ENCODE peak calls at places on chromosomes 5 and 9, in nine cellular contexts. One of them, this sample, is unnamed.

GRCh38 chr9:112725961-112726360 is 8.0 kb upstream of the INIP start:
- DNase-seq in RWPE2: no peak
- DNase-seq in transverse colon: no peak
- DNase-seq in dorsolateral prefrontal cortex: no peak
- DNase-seq in astrocyte of the cerebellum: no peak
- DNase-seq in OCI-LY7: peak
- DNase-seq in sigmoid colon: no peak
- DNase-seq in astrocyte of the spinal cord: no peak
- DNase-seq in cardiac fibroblast: no peak
- DNase-seq in this sample: no peak

GRCh38 chr9:22307013-22307711 is 139.5 kb upstream of the DMRTA1 start:
- DNase-seq in RWPE2: no peak
- DNase-seq in dorsolateral prefrontal cortex: no peak
- DNase-seq in OCI-LY7: peak
- DNase-seq in astrocyte of the spinal cord: peak
- DNase-seq in transverse colon: no peak
- DNase-seq in cardiac fibroblast: peak
- DNase-seq in astrocyte of the cerebellum: peak
- DNase-seq in sigmoid colon: no peak
- DNase-seq in this sample: peak

GRCh38 chr9:11443631-11444030 is 830.8 kb upstream of the PTPRD start:
- DNase-seq in OCI-LY7: no peak
- DNase-seq in sigmoid colon: no peak
- DNase-seq in RWPE2: no peak
- DNase-seq in cardiac fibroblast: no peak
- DNase-seq in transverse colon: no peak
- DNase-seq in astrocyte of the spinal cord: no peak
- DNase-seq in dorsolateral prefrontal cortex: no peak
- DNase-seq in astrocyte of the cerebellum: no peak
- DNase-seq in this sample: no peak

GRCh38 chr5:92559743-92560142 is 1021.3 kb downstream of the NR2F1-AS1 start:
- DNase-seq in OCI-LY7: no peak
- DNase-seq in transverse colon: no peak
- DNase-seq in dorsolateral prefrontal cortex: no peak
- DNase-seq in RWPE2: no peak
- DNase-seq in astrocyte of the spinal cord: peak
- DNase-seq in sigmoid colon: no peak
- DNase-seq in astrocyte of the cerebellum: peak
- DNase-seq in cardiac fibroblast: peak
- DNase-seq in this sample: peak

GRCh38 chr5:103573411-103573810 is 10.8 kb upstream of the NUDT12 start:
- DNase-seq in sigmoid colon: no peak
- DNase-seq in transverse colon: no peak
- DNase-seq in cardiac fibroblast: no peak
- DNase-seq in OCI-LY7: no peak
- DNase-seq in astrocyte of the spinal cord: no peak
- DNase-seq in astrocyte of the cerebellum: no peak
- DNase-seq in dorsolateral prefrontal cortex: no peak
- DNase-seq in RWPE2: no peak
- DNase-seq in this sample: no peak

GRCh38 chr5:113038714-113039113 is 62.1 kb downstream of the DCP2 start:
- DNase-seq in cardiac fibroblast: peak
- DNase-seq in transverse colon: no peak
- DNase-seq in dorsolateral prefrontal cortex: no peak
- DNase-seq in sigmoid colon: no peak
- DNase-seq in OCI-LY7: no peak
- DNase-seq in RWPE2: peak
- DNase-seq in astrocyte of the cerebellum: no peak
- DNase-seq in astrocyte of the spinal cord: peak
- DNase-seq in this sample: no peak

GRCh38 chr5:132782101-132782500 is 5.1 kb upstream of the SEPTIN8 start:
- DNase-seq in cardiac fibroblast: peak
- DNase-seq in astrocyte of the spinal cord: peak
- DNase-seq in astrocyte of the cerebellum: no peak
- DNase-seq in sigmoid colon: peak
- DNase-seq in dorsolateral prefrontal cortex: no peak
- DNase-seq in RWPE2: peak
- DNase-seq in OCI-LY7: no peak
- DNase-seq in transverse colon: no peak
- DNase-seq in this sample: peak

GRCh38 chr9:109383356-109383755 is 62.5 kb upstream of the EPB41L4B start:
- DNase-seq in cardiac fibroblast: no peak
- DNase-seq in astrocyte of the spinal cord: no peak
- DNase-seq in OCI-LY7: no peak
- DNase-seq in dorsolateral prefrontal cortex: no peak
- DNase-seq in transverse colon: no peak
- DNase-seq in RWPE2: no peak
- DNase-seq in sigmoid colon: no peak
- DNase-seq in astrocyte of the cerebellum: no peak
- DNase-seq in this sample: no peak

GRCh38 chr5:153678617-153679329 is 188.3 kb downstream of the GRIA1 start:
- DNase-seq in RWPE2: no peak
- DNase-seq in astrocyte of the spinal cord: no peak
- DNase-seq in sigmoid colon: no peak
- DNase-seq in dorsolateral prefrontal cortex: no peak
- DNase-seq in cardiac fibroblast: peak
- DNase-seq in OCI-LY7: no peak
- DNase-seq in astrocyte of the cerebellum: no peak
- DNase-seq in transverse colon: no peak
- DNase-seq in this sample: peak

GRCh38 chr9:134178394-134178780 is 14.0 kb upstream of the RNU6ATAC start:
- DNase-seq in astrocyte of the spinal cord: no peak
- DNase-seq in OCI-LY7: no peak
- DNase-seq in transverse colon: no peak
- DNase-seq in cardiac fibroblast: no peak
- DNase-seq in astrocyte of the cerebellum: no peak
- DNase-seq in RWPE2: peak
- DNase-seq in dorsolateral prefrontal cortex: no peak
- DNase-seq in sigmoid colon: peak
- DNase-seq in this sample: no peak

GRCh38 chr9:19028835-19029451 is 4.1 kb downstream of the SAXO1 start:
- DNase-seq in OCI-LY7: peak
- DNase-seq in RWPE2: no peak
- DNase-seq in dorsolateral prefrontal cortex: no peak
- DNase-seq in sigmoid colon: no peak
- DNase-seq in cardiac fibroblast: peak
- DNase-seq in astrocyte of the cerebellum: peak
- DNase-seq in transverse colon: peak
- DNase-seq in astrocyte of the spinal cord: peak
- DNase-seq in this sample: peak

GRCh38 chr9:30982301-30982700 is 1402.1 kb upstream of the ACO1 start:
- DNase-seq in RWPE2: no peak
- DNase-seq in sigmoid colon: no peak
- DNase-seq in astrocyte of the cerebellum: no peak
- DNase-seq in transverse colon: no peak
- DNase-seq in dorsolateral prefrontal cortex: no peak
- DNase-seq in astrocyte of the spinal cord: no peak
- DNase-seq in OCI-LY7: no peak
- DNase-seq in cardiac fibroblast: no peak
- DNase-seq in this sample: no peak

GRCh38 chr5:113215401-113216060 is 219.3 kb downstream of the TSSK1B start:
- DNase-seq in OCI-LY7: no peak
- DNase-seq in astrocyte of the spinal cord: peak
- DNase-seq in cardiac fibroblast: peak
- DNase-seq in transverse colon: no peak
- DNase-seq in RWPE2: no peak
- DNase-seq in sigmoid colon: no peak
- DNase-seq in dorsolateral prefrontal cortex: no peak
- DNase-seq in astrocyte of the cerebellum: peak
- DNase-seq in this sample: no peak

GRCh38 chr5:67983251-67983941 is 232.2 kb upstream of the PIK3R1 start:
- DNase-seq in OCI-LY7: no peak
- DNase-seq in sigmoid colon: no peak
- DNase-seq in astrocyte of the cerebellum: peak
- DNase-seq in astrocyte of the spinal cord: peak
- DNase-seq in dorsolateral prefrontal cortex: no peak
- DNase-seq in cardiac fibroblast: peak
- DNase-seq in transverse colon: no peak
- DNase-seq in RWPE2: no peak
- DNase-seq in this sample: peak

GRCh38 chr5:172897691-172898512 is 61.3 kb upstream of the RPL26L1 start:
- DNase-seq in dorsolateral prefrontal cortex: no peak
- DNase-seq in sigmoid colon: no peak
- DNase-seq in RWPE2: no peak
- DNase-seq in OCI-LY7: no peak
- DNase-seq in cardiac fibroblast: peak
- DNase-seq in astrocyte of the cerebellum: peak
- DNase-seq in transverse colon: no peak
- DNase-seq in astrocyte of the spinal cord: peak
- DNase-seq in this sample: peak

GRCh38 chr5:22852807-22853670 is at the start of gene CDH12:
- DNase-seq in OCI-LY7: no peak
- DNase-seq in transverse colon: no peak
- DNase-seq in astrocyte of the cerebellum: no peak
- DNase-seq in RWPE2: no peak
- DNase-seq in cardiac fibroblast: no peak
- DNase-seq in sigmoid colon: no peak
- DNase-seq in astrocyte of the spinal cord: peak
- DNase-seq in dorsolateral prefrontal cortex: peak
- DNase-seq in this sample: no peak

GRCh38 chr9:89427621-89428221 is 70.2 kb downstream of the SEMA4D start:
- DNase-seq in dorsolateral prefrontal cortex: no peak
- DNase-seq in transverse colon: no peak
- DNase-seq in astrocyte of the spinal cord: no peak
- DNase-seq in cardiac fibroblast: no peak
- DNase-seq in OCI-LY7: no peak
- DNase-seq in RWPE2: no peak
- DNase-seq in sigmoid colon: no peak
- DNase-seq in astrocyte of the cerebellum: no peak
- DNase-seq in this sample: no peak

DNA sequence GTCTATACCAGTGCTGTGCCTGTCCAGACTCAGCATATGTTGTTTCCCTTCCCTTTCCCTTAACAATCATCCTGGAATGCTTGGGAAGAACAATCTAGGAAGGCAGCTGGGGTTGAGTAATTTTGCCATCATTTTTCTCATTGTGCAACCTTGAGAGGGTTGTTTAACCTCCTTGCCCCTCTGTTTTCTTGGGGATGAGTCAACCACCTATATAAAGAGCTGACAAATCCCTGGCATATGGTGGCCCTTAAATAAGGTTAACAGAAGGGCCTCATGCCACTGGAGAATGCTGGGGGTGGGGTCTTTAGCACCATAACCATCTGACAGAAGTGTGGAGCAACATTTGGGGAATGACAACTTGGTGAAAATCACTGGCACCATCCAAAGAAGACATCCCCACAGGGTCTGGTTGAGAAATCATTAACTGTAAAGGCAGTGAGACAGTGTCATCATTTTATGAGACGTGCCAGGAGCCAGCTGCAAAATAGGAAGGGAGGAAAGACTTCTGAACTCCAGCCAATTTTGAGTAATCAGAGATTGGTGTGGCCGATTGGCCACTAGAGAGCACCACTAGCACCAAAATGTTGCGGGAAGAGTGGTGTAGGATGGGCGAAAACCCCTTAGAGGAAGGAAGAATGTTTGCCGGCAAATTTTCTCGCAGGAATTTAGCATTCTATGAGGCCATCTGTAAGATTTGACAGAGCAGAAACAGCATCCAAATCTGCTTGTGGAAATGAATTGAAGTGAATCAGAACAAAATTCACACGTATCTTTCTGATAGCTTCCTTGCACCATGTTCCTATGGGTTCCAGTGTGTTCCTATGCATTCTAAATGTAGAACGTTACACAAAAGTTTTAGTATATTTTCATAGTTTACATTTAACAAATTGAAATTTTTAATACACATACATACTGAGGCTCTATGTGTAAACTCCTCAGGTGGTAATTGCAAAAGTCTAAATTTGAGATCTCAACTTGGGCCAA is 113.8 kb downstream of the MSX2 start:
- DNase-seq in transverse colon: peak
- DNase-seq in astrocyte of the spinal cord: peak
- DNase-seq in astrocyte of the cerebellum: no peak
- DNase-seq in dorsolateral prefrontal cortex: no peak
- DNase-seq in OCI-LY7: no peak
- DNase-seq in sigmoid colon: peak
- DNase-seq in cardiac fibroblast: peak
- DNase-seq in RWPE2: peak
- DNase-seq in this sample: peak
- TF ChIP-seq CTCF in transverse colon: no peak
- TF ChIP-seq CTCF in astrocyte of the spinal cord: no peak
- TF ChIP-seq CTCF in astrocyte of the cerebellum: peak
- TF ChIP-seq CTCF in dorsolateral prefrontal cortex: peak
- TF ChIP-seq CTCF in OCI-LY7: peak
- TF ChIP-seq CTCF in sigmoid colon: no peak
- TF ChIP-seq CTCF in cardiac fibroblast: no peak
- TF ChIP-seq CTCF in RWPE2: peak
- TF ChIP-seq CTCF in this sample: peak

GRCh38 chr9:86722706-86723075 is 224.6 kb downstream of the GAS1 start:
- DNase-seq in sigmoid colon: no peak
- DNase-seq in RWPE2: no peak
- DNase-seq in astrocyte of the cerebellum: no peak
- DNase-seq in cardiac fibroblast: no peak
- DNase-seq in OCI-LY7: no peak
- DNase-seq in dorsolateral prefrontal cortex: no peak
- DNase-seq in astrocyte of the spinal cord: no peak
- DNase-seq in transverse colon: no peak
- DNase-seq in this sample: peak
- H3K4me3 ChIP-seq in sigmoid colon: no peak
- H3K4me3 ChIP-seq in RWPE2: no peak
- H3K4me3 ChIP-seq in astrocyte of the cerebellum: no peak
- H3K4me3 ChIP-seq in cardiac fibroblast: no peak
- H3K4me3 ChIP-seq in OCI-LY7: no peak
- H3K4me3 ChIP-seq in dorsolateral prefrontal cortex: no peak
- H3K4me3 ChIP-seq in astrocyte of the spinal cord: no peak
- H3K4me3 ChIP-seq in transverse colon: no peak
- H3K4me3 ChIP-seq in this sample: no peak

GRCh38 chr5:117133198-117133597 is 558.6 kb upstream of the SEMA6A start:
- DNase-seq in sigmoid colon: no peak
- DNase-seq in astrocyte of the cerebellum: no peak
- DNase-seq in dorsolateral prefrontal cortex: no peak
- DNase-seq in cardiac fibroblast: no peak
- DNase-seq in transverse colon: no peak
- DNase-seq in OCI-LY7: no peak
- DNase-seq in RWPE2: no peak
- DNase-seq in astrocyte of the spinal cord: no peak
- DNase-seq in this sample: no peak
- TF ChIP-seq CTCF in sigmoid colon: no peak
- TF ChIP-seq CTCF in astrocyte of the cerebellum: no peak
- TF ChIP-seq CTCF in dorsolateral prefrontal cortex: no peak
- TF ChIP-seq CTCF in cardiac fibroblast: no peak
- TF ChIP-seq CTCF in transverse colon: no peak
- TF ChIP-seq CTCF in OCI-LY7: no peak
- TF ChIP-seq CTCF in RWPE2: no peak
- TF ChIP-seq CTCF in astrocyte of the spinal cord: no peak
- TF ChIP-seq CTCF in this sample: no peak

DNA sequence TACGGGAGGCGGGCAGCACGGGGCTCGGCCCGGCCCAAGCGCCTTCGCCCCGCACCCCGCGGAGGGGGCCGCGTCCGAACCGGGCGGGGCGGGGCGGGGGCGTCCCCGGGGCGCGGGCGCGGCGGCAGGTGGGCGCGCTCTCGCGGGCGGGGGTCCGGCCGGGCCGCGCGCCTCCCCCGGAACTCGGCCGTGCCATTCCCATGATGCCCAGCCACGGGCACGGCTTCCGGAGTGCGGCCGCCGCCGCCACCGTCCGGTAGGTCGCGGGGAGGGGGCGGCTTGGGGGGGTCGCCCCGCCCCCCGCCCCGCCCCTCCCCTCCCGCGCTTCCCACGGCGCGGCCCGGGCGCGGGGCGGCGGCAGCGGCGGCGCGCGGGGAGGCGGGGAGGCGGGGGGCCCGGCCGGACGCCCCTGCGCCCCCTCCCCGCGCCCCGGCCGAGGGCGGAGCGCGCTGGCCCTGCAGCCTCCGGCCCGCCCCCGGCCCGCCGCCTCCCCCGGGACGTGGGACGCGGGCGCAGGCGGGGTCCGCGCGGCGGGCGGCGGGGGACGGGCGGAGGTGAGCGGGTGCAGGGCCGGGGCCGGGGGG is at the start of gene PPP1R26:
- DNase-seq in astrocyte of the spinal cord: no peak
- DNase-seq in transverse colon: peak
- DNase-seq in OCI-LY7: peak
- DNase-seq in RWPE2: no peak
- DNase-seq in sigmoid colon: no peak
- DNase-seq in astrocyte of the cerebellum: no peak
- DNase-seq in dorsolateral prefrontal cortex: no peak
- DNase-seq in cardiac fibroblast: no peak
- DNase-seq in this sample: no peak
- H3K4me3 ChIP-seq in astrocyte of the spinal cord: peak
- H3K4me3 ChIP-seq in transverse colon: peak
- H3K4me3 ChIP-seq in OCI-LY7: peak
- H3K4me3 ChIP-seq in RWPE2: peak
- H3K4me3 ChIP-seq in sigmoid colon: peak
- H3K4me3 ChIP-seq in astrocyte of the cerebellum: peak
- H3K4me3 ChIP-seq in dorsolateral prefrontal cortex: peak
- H3K4me3 ChIP-seq in cardiac fibroblast: peak
- H3K4me3 ChIP-seq in this sample: peak

This sample was measured in fibroblast of the aortic adventitia.